ENCODE peak calls at places on chromosomes 6 and 20, in nine cellular contexts. T is CD8-positive, alpha-beta T cell; Z is glutamatergic neuron; S is WTC11; J is cardiac muscle cell; V is uterus; E is stomach; D is PC-3; M is CD4-positive, alpha-beta T cell. K is an unnamed sample.

GRCh38 chr6:63584125-63584514 is 11.8 kb downstream of the LOC128125822 start:
- DNase-seq in T (no peak), Z (no peak), S (no peak), J (no peak), V (no peak), E (no peak), D (no peak), M (no peak), K (no peak)

GRCh38 chr6:43644940-43645612 is at the start of gene RSPH9:
- DNase-seq in T (peak), Z (peak), S (peak), J (peak), V (peak), E (peak), D (no peak), M (peak), K (no peak)

GRCh38 chr20:31719644-31720485 is 2.8 kb downstream of the BCL2L1 start:
- DNase-seq in T (no peak), Z (no peak), S (peak), J (no peak), V (no peak), E (peak), D (peak), M (no peak), K (no peak)

GRCh38 chr6:7765575-7766325 is 39.9 kb downstream of the BMP6 start:
- DNase-seq in T (no peak), Z (no peak), S (no peak), J (no peak), V (no peak), E (no peak), D (peak), M (no peak), K (no peak)

GRCh38 chr6:33205172-33206026 is 944 bp downstream of the HSD17B8 start:
- DNase-seq in T (peak), Z (no peak), S (no peak), J (no peak), V (no peak), E (no peak), D (peak), M (no peak), K (no peak)

GRCh38 chr6:15791401-15792137 is 128.7 kb upstream of the DTNBP1 start:
- DNase-seq in T (no peak), Z (peak), S (no peak), J (no peak), V (no peak), E (no peak), D (no peak), M (no peak), K (no peak)

GRCh38 chr6:75204222-75204958 is 1.5 kb downstream of the COL12A1 start:
- DNase-seq in T (peak), Z (peak), S (peak), J (peak), V (peak), E (peak), D (peak), M (no peak), K (no peak)

GRCh38 chr20:25009218-25010145 is 16.9 kb upstream of the APMAP start:
- DNase-seq in T (no peak), Z (no peak), S (no peak), J (no peak), V (peak), E (no peak), D (no peak), M (no peak), K (no peak)

GRCh38 chr20:57231161-57231560 is 35.3 kb downstream of the BMP7 start:
- DNase-seq in T (no peak), Z (no peak), S (no peak), J (no peak), V (no peak), E (no peak), D (no peak), M (no peak), K (no peak)

GRCh38 chr6:137223370-137224131 is 4.4 kb upstream of the IFNGR1 start:
- DNase-seq in T (no peak), Z (no peak), S (no peak), J (no peak), V (no peak), E (peak), D (peak), M (no peak), K (peak)

DNA sequence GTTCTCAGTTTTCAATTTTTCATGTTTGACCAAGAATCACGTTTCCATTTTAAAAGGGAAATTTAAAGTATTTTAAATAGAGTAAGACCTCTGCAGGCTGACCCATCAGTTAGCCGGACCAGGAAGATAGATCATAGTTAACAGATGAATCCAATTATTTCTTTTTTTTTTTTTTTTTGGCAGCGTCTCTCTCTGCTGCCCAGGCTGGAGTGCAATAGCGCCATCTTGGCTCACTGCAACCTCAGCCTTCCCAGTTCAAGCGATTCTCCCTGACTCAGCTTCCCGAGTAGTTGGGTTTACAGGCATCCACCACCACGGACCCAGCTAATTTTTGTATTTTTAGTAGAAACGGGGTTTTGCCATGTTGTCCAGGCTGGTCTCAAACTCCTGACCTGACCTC is 256.7 kb upstream of the CNR1 start:
- DNase-seq in T (no peak), Z (no peak), S (peak), J (no peak), V (no peak), E (no peak), D (peak), M (no peak), K (no peak)
- TF ChIP-seq CTCF in T (no peak), Z (no peak), S (no peak), J (no peak), V (no peak), E (no peak), D (peak), M (no peak), K (no peak)

DNA sequence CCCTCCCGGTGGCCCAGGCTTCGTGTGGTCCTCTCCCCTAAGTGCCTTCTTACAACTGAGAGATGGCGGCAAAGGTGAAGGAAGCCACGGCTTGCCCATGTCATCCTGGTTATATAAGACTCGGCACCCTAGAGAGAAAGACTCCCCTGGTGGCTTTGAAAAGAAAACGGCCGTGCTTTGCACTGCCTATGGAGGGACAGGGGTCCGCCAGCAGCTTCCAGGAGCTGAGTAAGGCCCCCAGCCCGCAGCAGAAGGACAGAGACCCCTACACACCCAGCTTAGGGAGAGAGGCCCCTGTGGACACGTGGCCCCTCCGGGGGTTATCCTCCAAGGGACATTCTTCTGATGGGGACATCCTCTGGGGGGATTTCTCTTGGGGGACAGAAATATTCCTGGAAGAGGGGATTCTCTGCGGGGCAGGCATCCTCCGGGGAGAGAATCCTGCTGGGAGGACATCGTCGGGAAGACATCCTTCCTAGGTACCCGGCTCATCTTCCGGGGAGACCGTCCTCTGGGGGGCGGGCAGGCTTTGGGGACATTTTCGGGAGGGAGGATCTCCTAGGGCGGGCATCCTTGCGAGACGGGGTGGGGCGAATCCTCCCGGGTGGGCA is 509 bp upstream of the OGFR start:
- DNase-seq in T (peak), Z (no peak), S (no peak), J (no peak), V (no peak), E (no peak), D (no peak), M (no peak), K (no peak)
- TF ChIP-seq CTCF in T (peak), Z (no peak), S (no peak), J (no peak), V (no peak), E (no peak), D (no peak), M (no peak), K (no peak)

GRCh38 chr6:26553264-26553738 is 15.1 kb downstream of the HMGN4 start:
- DNase-seq in T (peak), Z (peak), S (peak), J (peak), V (peak), E (peak), D (peak), M (peak), K (no peak)

GRCh38 chr6:26552640-26553189 is 14.5 kb downstream of the HMGN4 start:
- DNase-seq in T (no peak), Z (no peak), S (no peak), J (no peak), V (no peak), E (no peak), D (peak), M (no peak), K (no peak)

GRCh38 chr6:26553739-26554668 is 15.8 kb downstream of the HMGN4 start:
- DNase-seq in T (peak), Z (peak), S (peak), J (peak), V (peak), E (peak), D (peak), M (peak), K (peak)

GRCh38 chr6:26552205-26552604 is 14.0 kb downstream of the HMGN4 start:
- DNase-seq in T (no peak), Z (no peak), S (no peak), J (no peak), V (no peak), E (no peak), D (no peak), M (no peak), K (no peak)

DNA sequence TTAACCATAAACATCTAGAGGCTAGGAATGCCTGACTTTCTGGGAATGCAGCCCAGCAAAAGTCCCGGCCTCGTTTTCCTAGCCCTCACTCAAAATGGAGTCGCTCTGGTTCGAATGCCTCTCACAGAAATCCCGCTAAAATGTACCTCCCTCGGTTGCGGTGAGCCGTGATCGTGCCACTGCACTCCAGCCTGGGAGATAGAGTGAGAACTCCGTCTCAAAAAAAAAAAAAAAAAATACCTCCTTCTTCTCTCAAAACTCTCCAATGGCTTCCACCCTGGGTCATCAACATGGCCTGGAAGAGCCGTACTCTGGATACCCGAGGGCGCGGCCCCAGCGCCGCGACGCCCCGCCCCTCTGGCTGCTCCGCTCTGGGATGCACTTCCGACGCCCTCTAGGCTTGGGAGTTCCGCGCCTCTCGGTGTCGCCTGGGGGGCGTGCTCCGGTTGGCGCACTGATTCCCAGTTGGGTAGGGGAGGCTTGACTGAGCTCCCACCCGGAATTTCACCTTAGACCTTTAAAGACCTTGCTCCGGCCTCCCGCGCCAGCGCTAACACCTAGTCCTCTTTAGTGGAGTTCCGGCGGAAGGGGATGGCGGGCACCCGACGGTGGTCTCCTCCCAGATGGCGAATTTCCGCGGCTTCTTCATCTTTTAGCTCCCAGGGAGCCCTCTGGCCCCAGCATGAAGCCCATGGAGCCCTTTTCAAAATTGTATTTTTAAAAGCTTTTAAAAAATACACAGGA is 12.3 kb downstream of the HMGN4 start:
- DNase-seq in T (peak), Z (peak), S (peak), J (peak), V (no peak), E (peak), D (peak), M (no peak), K (no peak)
- TF ChIP-seq CTCF in T (no peak), Z (no peak), S (no peak), J (no peak), V (peak), E (no peak), D (no peak), M (no peak), K (no peak)

GRCh38 chr6:36428911-36429310 is 13.7 kb downstream of the PXT1 start:
- DNase-seq in T (no peak), Z (no peak), S (no peak), J (no peak), V (no peak), E (no peak), D (no peak), M (no peak), K (no peak)
- TF ChIP-seq CTCF in T (no peak), Z (no peak), S (peak), J (no peak), V (peak), E (peak), D (no peak), M (peak), K (no peak)

K was measured in thoracic aorta.